ENCODE peak calls at places on chromosomes 16 and 17, in eight cellular contexts. One of them, this sample, is unnamed.

GRCh38 chr16:50178397-50179018 is 25.4 kb downstream of the TENT4B start:
- DNase-seq in kidney tubule cell: no peak
- DNase-seq in stimulated activated CD4-positive, alpha-beta T cell treated with anti-CD3 and anti-CD28 coated beads, Interleukin-1b, Interleukin-23, amount 100 ng/mL, for 1 hour: no peak
- DNase-seq in AG04449: no peak
- DNase-seq in colonic mucosa: no peak
- DNase-seq in esophagus squamous epithelium: no peak
- DNase-seq in AG09319: no peak
- DNase-seq in mucosa of descending colon: no peak
- DNase-seq in this sample: no peak

GRCh38 chr17:5595831-5596230 is 11.5 kb upstream of the NLRP1 start:
- DNase-seq in AG04449: no peak
- DNase-seq in esophagus squamous epithelium: no peak
- DNase-seq in stimulated activated CD4-positive, alpha-beta T cell treated with anti-CD3 and anti-CD28 coated beads, Interleukin-1b, Interleukin-23, amount 100 ng/mL, for 1 hour: no peak
- DNase-seq in mucosa of descending colon: no peak
- DNase-seq in colonic mucosa: no peak
- DNase-seq in AG09319: no peak
- DNase-seq in kidney tubule cell: no peak
- DNase-seq in this sample: no peak

GRCh38 chr17:1413281-1413791 is 13.3 kb upstream of the YWHAE start:
- DNase-seq in kidney tubule cell: peak; percentile 92
- DNase-seq in mucosa of descending colon: no peak
- DNase-seq in stimulated activated CD4-positive, alpha-beta T cell treated with anti-CD3 and anti-CD28 coated beads, Interleukin-1b, Interleukin-23, amount 100 ng/mL, for 1 hour: no peak
- DNase-seq in AG04449: no peak
- DNase-seq in esophagus squamous epithelium: no peak
- DNase-seq in colonic mucosa: peak; percentile 38
- DNase-seq in AG09319: peak; percentile 80
- DNase-seq in this sample: peak; percentile 44

GRCh38 chr17:51445934-51446333 is 185.6 kb downstream of the UTP18 start:
- DNase-seq in AG04449: no peak
- DNase-seq in stimulated activated CD4-positive, alpha-beta T cell treated with anti-CD3 and anti-CD28 coated beads, Interleukin-1b, Interleukin-23, amount 100 ng/mL, for 1 hour: no peak
- DNase-seq in AG09319: no peak
- DNase-seq in colonic mucosa: no peak
- DNase-seq in mucosa of descending colon: no peak
- DNase-seq in esophagus squamous epithelium: no peak
- DNase-seq in kidney tubule cell: no peak
- DNase-seq in this sample: no peak

GRCh38 chr17:47999612-48000011 is 28.7 kb downstream of the CDK5RAP3 start:
- DNase-seq in mucosa of descending colon: no peak
- DNase-seq in AG09319: no peak
- DNase-seq in esophagus squamous epithelium: no peak
- DNase-seq in colonic mucosa: no peak
- DNase-seq in stimulated activated CD4-positive, alpha-beta T cell treated with anti-CD3 and anti-CD28 coated beads, Interleukin-1b, Interleukin-23, amount 100 ng/mL, for 1 hour: no peak
- DNase-seq in AG04449: no peak
- DNase-seq in kidney tubule cell: peak; percentile 64
- DNase-seq in this sample: no peak

GRCh38 chr17:76381633-76382304 is 2.6 kb upstream of the SPHK1 start:
- DNase-seq in stimulated activated CD4-positive, alpha-beta T cell treated with anti-CD3 and anti-CD28 coated beads, Interleukin-1b, Interleukin-23, amount 100 ng/mL, for 1 hour: no peak
- DNase-seq in AG04449: no peak
- DNase-seq in mucosa of descending colon: no peak
- DNase-seq in AG09319: no peak
- DNase-seq in esophagus squamous epithelium: no peak
- DNase-seq in kidney tubule cell: no peak
- DNase-seq in colonic mucosa: no peak
- DNase-seq in this sample: no peak

GRCh38 chr17:77319211-77320031 is 178.7 kb downstream of the SEC14L1 start:
- DNase-seq in mucosa of descending colon: peak; percentile 91
- DNase-seq in kidney tubule cell: peak; percentile 89
- DNase-seq in esophagus squamous epithelium: no peak
- DNase-seq in AG04449: no peak
- DNase-seq in stimulated activated CD4-positive, alpha-beta T cell treated with anti-CD3 and anti-CD28 coated beads, Interleukin-1b, Interleukin-23, amount 100 ng/mL, for 1 hour: peak; percentile 46
- DNase-seq in colonic mucosa: peak; percentile 94
- DNase-seq in AG09319: peak; percentile 57
- DNase-seq in this sample: peak; percentile 84

GRCh38 chr17:63842173-63842539 is 329 bp downstream of the SMARCD2 start:
- DNase-seq in esophagus squamous epithelium: peak; percentile 44
- DNase-seq in stimulated activated CD4-positive, alpha-beta T cell treated with anti-CD3 and anti-CD28 coated beads, Interleukin-1b, Interleukin-23, amount 100 ng/mL, for 1 hour: no peak
- DNase-seq in kidney tubule cell: no peak
- DNase-seq in colonic mucosa: peak; percentile 53
- DNase-seq in mucosa of descending colon: peak; percentile 72
- DNase-seq in AG09319: no peak
- DNase-seq in AG04449: no peak
- DNase-seq in this sample: no peak

GRCh38 chr16:369866-370436 is 387 bp downstream of the MRPL28 start:
- DNase-seq in AG09319: no peak
- DNase-seq in esophagus squamous epithelium: no peak
- DNase-seq in mucosa of descending colon: peak; percentile 48
- DNase-seq in colonic mucosa: no peak
- DNase-seq in AG04449: no peak
- DNase-seq in kidney tubule cell: peak; percentile 28
- DNase-seq in stimulated activated CD4-positive, alpha-beta T cell treated with anti-CD3 and anti-CD28 coated beads, Interleukin-1b, Interleukin-23, amount 100 ng/mL, for 1 hour: no peak
- DNase-seq in this sample: no peak

GRCh38 chr17:49397586-49397985 is 17.1 kb downstream of the PHB1 start:
- DNase-seq in esophagus squamous epithelium: no peak
- DNase-seq in AG09319: no peak
- DNase-seq in kidney tubule cell: no peak
- DNase-seq in colonic mucosa: no peak
- DNase-seq in mucosa of descending colon: no peak
- DNase-seq in stimulated activated CD4-positive, alpha-beta T cell treated with anti-CD3 and anti-CD28 coated beads, Interleukin-1b, Interleukin-23, amount 100 ng/mL, for 1 hour: no peak
- DNase-seq in AG04449: no peak
- DNase-seq in this sample: no peak

GRCh38 chr16:4373909-4374742 is 2.5 kb downstream of the VASN start:
- DNase-seq in mucosa of descending colon: peak; percentile 59
- DNase-seq in esophagus squamous epithelium: no peak
- DNase-seq in AG04449: peak; percentile 95
- DNase-seq in AG09319: peak; percentile 98
- DNase-seq in kidney tubule cell: peak; percentile 83
- DNase-seq in stimulated activated CD4-positive, alpha-beta T cell treated with anti-CD3 and anti-CD28 coated beads, Interleukin-1b, Interleukin-23, amount 100 ng/mL, for 1 hour: no peak
- DNase-seq in colonic mucosa: peak; percentile 68
- DNase-seq in this sample: no peak

GRCh38 chr16:59593256-59593655 is 859.1 kb upstream of the GOT2 start:
- DNase-seq in AG09319: peak; percentile 38
- DNase-seq in mucosa of descending colon: no peak
- DNase-seq in colonic mucosa: no peak
- DNase-seq in kidney tubule cell: no peak
- DNase-seq in AG04449: peak; percentile 77
- DNase-seq in stimulated activated CD4-positive, alpha-beta T cell treated with anti-CD3 and anti-CD28 coated beads, Interleukin-1b, Interleukin-23, amount 100 ng/mL, for 1 hour: no peak
- DNase-seq in esophagus squamous epithelium: no peak
- DNase-seq in this sample: no peak

GRCh38 chr16:718922-719321 is 2.0 kb upstream of the ANTKMT start:
- DNase-seq in kidney tubule cell: no peak
- DNase-seq in esophagus squamous epithelium: no peak
- DNase-seq in colonic mucosa: peak; percentile 74
- DNase-seq in stimulated activated CD4-positive, alpha-beta T cell treated with anti-CD3 and anti-CD28 coated beads, Interleukin-1b, Interleukin-23, amount 100 ng/mL, for 1 hour: no peak
- DNase-seq in AG04449: no peak
- DNase-seq in mucosa of descending colon: peak; percentile 76
- DNase-seq in AG09319: no peak
- DNase-seq in this sample: no peak

GRCh38 chr17:17525956-17526355 is 29.8 kb upstream of the RASD1 start:
- DNase-seq in AG04449: no peak
- DNase-seq in stimulated activated CD4-positive, alpha-beta T cell treated with anti-CD3 and anti-CD28 coated beads, Interleukin-1b, Interleukin-23, amount 100 ng/mL, for 1 hour: no peak
- DNase-seq in esophagus squamous epithelium: no peak
- DNase-seq in colonic mucosa: peak; percentile 51
- DNase-seq in AG09319: no peak
- DNase-seq in mucosa of descending colon: no peak
- DNase-seq in kidney tubule cell: no peak
- DNase-seq in this sample: no peak

GRCh38 chr17:73476890-73477350 is 165.1 kb upstream of the CDC42EP4 start:
- DNase-seq in colonic mucosa: no peak
- DNase-seq in AG09319: no peak
- DNase-seq in kidney tubule cell: no peak
- DNase-seq in esophagus squamous epithelium: no peak
- DNase-seq in mucosa of descending colon: no peak
- DNase-seq in stimulated activated CD4-positive, alpha-beta T cell treated with anti-CD3 and anti-CD28 coated beads, Interleukin-1b, Interleukin-23, amount 100 ng/mL, for 1 hour: no peak
- DNase-seq in AG04449: no peak
- DNase-seq in this sample: no peak

GRCh38 chr16:14304891-14305459 is 233.9 kb downstream of the MRTFB start:
- DNase-seq in AG04449: no peak
- DNase-seq in kidney tubule cell: no peak
- DNase-seq in stimulated activated CD4-positive, alpha-beta T cell treated with anti-CD3 and anti-CD28 coated beads, Interleukin-1b, Interleukin-23, amount 100 ng/mL, for 1 hour: no peak
- DNase-seq in mucosa of descending colon: no peak
- DNase-seq in AG09319: no peak
- DNase-seq in colonic mucosa: no peak
- DNase-seq in esophagus squamous epithelium: no peak
- DNase-seq in this sample: no peak